ENCODE peak calls at places on chromosomes 13 and 19, in six cellular contexts. M is astrocyte of the spinal cord; Z is T-helper 1 cell; P is activated CD8-positive, alpha-beta memory T cell treated with anti-CD3 and anti-CD28 coated beads for 1 hour; I is mucosa of gallbladder; X is hypothalamus. R is an unnamed sample.

GRCh38 chr13:72109863-72110262 is 242.9 kb upstream of the DACH1 start:
- DNase-seq in M (peak; percentile 49), Z (no peak), P (no peak), I (no peak), X (no peak), R (no peak)

GRCh38 chr19:58471736-58472135 is 4.4 kb upstream of the ZNF446 start:
- DNase-seq in M (no peak), Z (no peak), P (no peak), I (no peak), X (no peak), R (no peak)

GRCh38 chr19:40588110-40588854 is 11.6 kb downstream of the SHKBP1 start:
- DNase-seq in M (peak; percentile 65), Z (no peak), P (no peak), I (no peak), X (no peak), R (no peak)

GRCh38 chr13:74026753-74027152 is 107.5 kb downstream of the KLF12 start:
- DNase-seq in M (peak; percentile 60), Z (peak; percentile 16), P (peak; percentile 48), I (no peak), X (no peak), R (no peak)

GRCh38 chr19:4406626-4407025 is 4.2 kb downstream of the CHAF1A start:
- DNase-seq in M (no peak), Z (no peak), P (no peak), I (no peak), X (no peak), R (no peak)

GRCh38 chr13:102333320-102334181 is 68.3 kb downstream of the FGF14 start:
- DNase-seq in M (no peak), Z (no peak), P (no peak), I (no peak), X (no peak), R (no peak)

GRCh38 chr13:48631441-48631840 is 22.3 kb upstream of the CYSLTR2 start:
- DNase-seq in M (no peak), Z (no peak), P (no peak), I (no peak), X (no peak), R (no peak)

GRCh38 chr13:109644069-109644750 is 142.2 kb downstream of the IRS2 start:
- DNase-seq in M (no peak), Z (no peak), P (no peak), I (no peak), X (no peak), R (no peak)

GRCh38 chr19:6092329-6093286 is 17.7 kb downstream of the RFX2 start:
- DNase-seq in M (peak; percentile 82), Z (no peak), P (no peak), I (peak; percentile 90), X (peak; percentile 21), R (no peak)

GRCh38 chr19:39401549-39402416 is 4.9 kb upstream of the ZFP36 start:
- DNase-seq in M (peak; percentile 74), Z (peak; percentile 76), P (peak; percentile 88), I (peak; percentile 91), X (no peak), R (no peak)

GRCh38 chr19:44025217-44025936 is at the start of gene ZNF222:
- DNase-seq in M (peak; percentile 90), Z (peak; percentile 38), P (peak; percentile 59), I (peak; percentile 90), X (peak; percentile 55), R (peak; percentile 55)

GRCh38 chr13:33176526-33176925 is 109.0 kb downstream of the STARD13 start:
- DNase-seq in M (no peak), Z (no peak), P (no peak), I (no peak), X (no peak), R (no peak)

GRCh38 chr13:113043931-113044330 is 61.7 kb upstream of the F7 start:
- DNase-seq in M (no peak), Z (no peak), P (no peak), I (no peak), X (no peak), R (no peak)

GRCh38 chr19:13069415-13070369 is 33.0 kb downstream of the LYL1 start:
- DNase-seq in M (no peak), Z (no peak), P (no peak), I (no peak), X (no peak), R (no peak)

GRCh38 chr13:43245374-43245964 is 222.1 kb downstream of the DNAJC15 start:
- DNase-seq in M (peak; percentile 87), Z (no peak), P (no peak), I (no peak), X (no peak), R (no peak)

GRCh38 chr13:102017248-102017647 is 384.6 kb downstream of the FGF14 start:
- DNase-seq in M (no peak), Z (no peak), P (no peak), I (no peak), X (no peak), R (no peak)

GRCh38 chr13:86870388-86870966 is 800.7 kb upstream of the SLITRK5 start:
- DNase-seq in M (peak; percentile 45), Z (no peak), P (no peak), I (no peak), X (no peak), R (peak; percentile 26)

GRCh38 chr13:43551897-43552456 is 234.8 kb downstream of the ENOX1 start:
- DNase-seq in M (no peak), Z (no peak), P (no peak), I (peak; percentile 42), X (no peak), R (no peak)

GRCh38 chr19:17376935-17377600 is at the start of gene PLVAP:
- DNase-seq in M (no peak), Z (no peak), P (no peak), I (no peak), X (no peak), R (no peak)